ENCODE peak calls at places on chromosomes 5 and 9, in eight cellular contexts. One of them, this sample, is unnamed.

GRCh38 chr9:92807757-92808725 is 43.4 kb upstream of the BICD2 start:
- ATAC-seq in heart right ventricle: peak; percentile 37
- ATAC-seq in CD4-positive, alpha-beta T cell: peak; percentile 62
- ATAC-seq in left lung: peak; percentile 18
- ATAC-seq in mucosa of descending colon: peak; percentile 26
- ATAC-seq in IMR-90: peak; percentile 4
- ATAC-seq in pancreas: peak; percentile 24
- ATAC-seq in A549: peak; percentile 62
- ATAC-seq in this sample: no peak

GRCh38 chr5:141330299-141331080 is at the start of gene PCDHGA1:
- ATAC-seq in heart right ventricle: peak; percentile 54
- ATAC-seq in CD4-positive, alpha-beta T cell: peak; percentile 60
- ATAC-seq in left lung: no peak
- ATAC-seq in mucosa of descending colon: peak; percentile 42
- ATAC-seq in IMR-90: peak; percentile 49
- ATAC-seq in pancreas: peak; percentile 67
- ATAC-seq in A549: peak; percentile 92
- ATAC-seq in this sample: no peak

GRCh38 chr9:90003046-90003355 is 398.2 kb downstream of the GADD45G start:
- ATAC-seq in heart right ventricle: peak; percentile 23
- ATAC-seq in CD4-positive, alpha-beta T cell: no peak
- ATAC-seq in left lung: no peak
- ATAC-seq in mucosa of descending colon: no peak
- ATAC-seq in IMR-90: no peak
- ATAC-seq in pancreas: no peak
- ATAC-seq in A549: no peak
- ATAC-seq in this sample: peak; percentile 46

GRCh38 chr5:142931896-142932686 is 161.9 kb downstream of the ARHGAP26 start:
- ATAC-seq in heart right ventricle: no peak
- ATAC-seq in CD4-positive, alpha-beta T cell: no peak
- ATAC-seq in left lung: no peak
- ATAC-seq in mucosa of descending colon: no peak
- ATAC-seq in IMR-90: no peak
- ATAC-seq in pancreas: no peak
- ATAC-seq in A549: no peak
- ATAC-seq in this sample: no peak

GRCh38 chr9:71323357-71323756 is 201.9 kb upstream of the TRPM3 start:
- ATAC-seq in heart right ventricle: no peak
- ATAC-seq in CD4-positive, alpha-beta T cell: no peak
- ATAC-seq in left lung: no peak
- ATAC-seq in mucosa of descending colon: no peak
- ATAC-seq in IMR-90: no peak
- ATAC-seq in pancreas: no peak
- ATAC-seq in A549: no peak
- ATAC-seq in this sample: no peak

GRCh38 chr5:7398596-7399260 is 2.8 kb downstream of the ADCY2 start:
- ATAC-seq in heart right ventricle: no peak
- ATAC-seq in CD4-positive, alpha-beta T cell: no peak
- ATAC-seq in left lung: no peak
- ATAC-seq in mucosa of descending colon: no peak
- ATAC-seq in IMR-90: no peak
- ATAC-seq in pancreas: no peak
- ATAC-seq in A549: no peak
- ATAC-seq in this sample: no peak

GRCh38 chr9:19699757-19700156 is 89.1 kb downstream of the SLC24A2 start:
- ATAC-seq in heart right ventricle: no peak
- ATAC-seq in CD4-positive, alpha-beta T cell: no peak
- ATAC-seq in left lung: no peak
- ATAC-seq in mucosa of descending colon: no peak
- ATAC-seq in IMR-90: no peak
- ATAC-seq in pancreas: no peak
- ATAC-seq in A549: no peak
- ATAC-seq in this sample: no peak

GRCh38 chr9:76336027-76336426 is 58.2 kb downstream of the RFK start:
- ATAC-seq in heart right ventricle: no peak
- ATAC-seq in CD4-positive, alpha-beta T cell: no peak
- ATAC-seq in left lung: no peak
- ATAC-seq in mucosa of descending colon: no peak
- ATAC-seq in IMR-90: no peak
- ATAC-seq in pancreas: no peak
- ATAC-seq in A549: no peak
- ATAC-seq in this sample: no peak

GRCh38 chr5:168374532-168374931 is 83.1 kb downstream of the WWC1 start:
- ATAC-seq in heart right ventricle: no peak
- ATAC-seq in CD4-positive, alpha-beta T cell: no peak
- ATAC-seq in left lung: no peak
- ATAC-seq in mucosa of descending colon: no peak
- ATAC-seq in IMR-90: peak; percentile 40
- ATAC-seq in pancreas: no peak
- ATAC-seq in A549: peak; percentile 53
- ATAC-seq in this sample: no peak

GRCh38 chr9:100602302-100602930 is 24.5 kb downstream of the CAVIN4 start:
- ATAC-seq in heart right ventricle: peak; percentile 26
- ATAC-seq in CD4-positive, alpha-beta T cell: no peak
- ATAC-seq in left lung: peak; percentile 59
- ATAC-seq in mucosa of descending colon: peak; percentile 31
- ATAC-seq in IMR-90: peak; percentile 45
- ATAC-seq in pancreas: peak; percentile 63
- ATAC-seq in A549: peak; percentile 66
- ATAC-seq in this sample: no peak

GRCh38 chr5:148799737-148800527 is 26.5 kb upstream of the ADRB2 start:
- ATAC-seq in heart right ventricle: no peak
- ATAC-seq in CD4-positive, alpha-beta T cell: no peak
- ATAC-seq in left lung: no peak
- ATAC-seq in mucosa of descending colon: no peak
- ATAC-seq in IMR-90: peak; percentile 44
- ATAC-seq in pancreas: no peak
- ATAC-seq in A549: no peak
- ATAC-seq in this sample: no peak

GRCh38 chr5:10685103-10685502 is 75.9 kb downstream of the DAP start:
- ATAC-seq in heart right ventricle: no peak
- ATAC-seq in CD4-positive, alpha-beta T cell: no peak
- ATAC-seq in left lung: no peak
- ATAC-seq in mucosa of descending colon: no peak
- ATAC-seq in IMR-90: no peak
- ATAC-seq in pancreas: no peak
- ATAC-seq in A549: no peak
- ATAC-seq in this sample: no peak

GRCh38 chr9:2765250-2765880 is 48.1 kb downstream of the KCNV2 start:
- ATAC-seq in heart right ventricle: no peak
- ATAC-seq in CD4-positive, alpha-beta T cell: peak; percentile 25
- ATAC-seq in left lung: no peak
- ATAC-seq in mucosa of descending colon: no peak
- ATAC-seq in IMR-90: peak; percentile 12
- ATAC-seq in pancreas: no peak
- ATAC-seq in A549: no peak
- ATAC-seq in this sample: no peak

GRCh38 chr5:142287096-142287972 is 37.5 kb downstream of the SPRY4 start:
- ATAC-seq in heart right ventricle: no peak
- ATAC-seq in CD4-positive, alpha-beta T cell: no peak
- ATAC-seq in left lung: no peak
- ATAC-seq in mucosa of descending colon: peak; percentile 24
- ATAC-seq in IMR-90: no peak
- ATAC-seq in pancreas: no peak
- ATAC-seq in A549: no peak
- ATAC-seq in this sample: no peak

GRCh38 chr5:142904421-142904820 is 134.2 kb downstream of the ARHGAP26 start:
- ATAC-seq in heart right ventricle: no peak
- ATAC-seq in CD4-positive, alpha-beta T cell: no peak
- ATAC-seq in left lung: no peak
- ATAC-seq in mucosa of descending colon: no peak
- ATAC-seq in IMR-90: no peak
- ATAC-seq in pancreas: no peak
- ATAC-seq in A549: no peak
- ATAC-seq in this sample: no peak

GRCh38 chr9:125649315-125649714 is 57.7 kb downstream of the MAPKAP1 start:
- ATAC-seq in heart right ventricle: peak; percentile 84
- ATAC-seq in CD4-positive, alpha-beta T cell: peak; percentile 34
- ATAC-seq in left lung: peak; percentile 84
- ATAC-seq in mucosa of descending colon: peak; percentile 63
- ATAC-seq in IMR-90: peak; percentile 69
- ATAC-seq in pancreas: peak; percentile 75
- ATAC-seq in A549: peak; percentile 73
- ATAC-seq in this sample: no peak

GRCh38 chr5:172049226-172049796 is 42.9 kb upstream of the FBXW11 start:
- ATAC-seq in heart right ventricle: no peak
- ATAC-seq in CD4-positive, alpha-beta T cell: no peak
- ATAC-seq in left lung: no peak
- ATAC-seq in mucosa of descending colon: no peak
- ATAC-seq in IMR-90: no peak
- ATAC-seq in pancreas: no peak
- ATAC-seq in A549: no peak
- ATAC-seq in this sample: no peak
- TF ChIP-seq CTCF in heart right ventricle: no peak
- TF ChIP-seq CTCF in CD4-positive, alpha-beta T cell: no peak
- TF ChIP-seq CTCF in left lung: no peak
- TF ChIP-seq CTCF in mucosa of descending colon: no peak
- TF ChIP-seq CTCF in IMR-90: no peak
- TF ChIP-seq CTCF in pancreas: no peak
- TF ChIP-seq CTCF in A549: no peak
- TF ChIP-seq CTCF in this sample: no peak

GRCh38 chr5:127442085-127442484 is 75.4 kb upstream of the PRRC1 start:
- ATAC-seq in heart right ventricle: no peak
- ATAC-seq in CD4-positive, alpha-beta T cell: no peak
- ATAC-seq in left lung: no peak
- ATAC-seq in mucosa of descending colon: no peak
- ATAC-seq in IMR-90: no peak
- ATAC-seq in pancreas: no peak
- ATAC-seq in A549: no peak
- ATAC-seq in this sample: no peak
- TF ChIP-seq CTCF in heart right ventricle: no peak
- TF ChIP-seq CTCF in CD4-positive, alpha-beta T cell: no peak
- TF ChIP-seq CTCF in left lung: no peak
- TF ChIP-seq CTCF in mucosa of descending colon: no peak
- TF ChIP-seq CTCF in IMR-90: peak; percentile 42
- TF ChIP-seq CTCF in pancreas: no peak
- TF ChIP-seq CTCF in A549: peak; percentile 49
- TF ChIP-seq CTCF in this sample: no peak

DNA sequence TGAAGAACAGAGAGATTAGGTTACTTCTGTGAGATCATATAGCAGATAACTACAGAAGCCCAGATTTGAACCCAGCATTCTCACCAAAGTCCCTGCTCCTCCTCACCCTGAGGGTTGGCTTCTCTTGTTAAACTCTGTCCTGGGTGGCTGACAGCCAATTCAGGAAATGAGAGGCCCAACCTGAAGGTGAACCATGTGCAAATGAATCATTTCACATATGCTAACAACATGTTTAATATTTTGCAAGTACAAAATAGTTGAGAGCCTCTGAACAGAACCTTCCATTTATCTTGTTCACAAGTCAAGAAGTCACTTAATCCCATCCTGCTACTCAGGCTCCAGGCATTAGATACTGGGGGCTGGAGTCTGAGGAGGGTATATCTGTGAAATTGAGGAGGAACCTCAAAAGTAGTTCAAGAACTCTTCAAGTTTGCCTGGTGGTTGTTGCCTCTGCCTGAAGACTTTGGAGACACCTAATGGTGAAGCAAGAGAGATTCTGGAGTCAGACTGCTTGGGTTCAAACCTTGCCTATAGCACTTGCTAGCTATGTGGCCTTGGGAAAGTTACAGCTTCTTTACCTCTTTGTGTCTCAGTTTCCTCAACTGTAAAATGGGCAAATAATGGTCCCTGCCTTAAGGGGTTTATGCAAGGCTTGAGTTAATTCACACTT is 564.0 kb downstream of the PSAT1 start:
- ATAC-seq in heart right ventricle: no peak
- ATAC-seq in CD4-positive, alpha-beta T cell: no peak
- ATAC-seq in left lung: no peak
- ATAC-seq in mucosa of descending colon: no peak
- ATAC-seq in IMR-90: no peak
- ATAC-seq in pancreas: no peak
- ATAC-seq in A549: no peak
- ATAC-seq in this sample: no peak
- TF ChIP-seq CTCF in heart right ventricle: no peak
- TF ChIP-seq CTCF in CD4-positive, alpha-beta T cell: no peak
- TF ChIP-seq CTCF in left lung: no peak
- TF ChIP-seq CTCF in mucosa of descending colon: no peak
- TF ChIP-seq CTCF in IMR-90: no peak
- TF ChIP-seq CTCF in pancreas: no peak
- TF ChIP-seq CTCF in A549: no peak
- TF ChIP-seq CTCF in this sample: no peak

GRCh38 chr9:129111143-129111761 is at the start of gene PTPA:
- ATAC-seq in heart right ventricle: peak; percentile 86
- ATAC-seq in CD4-positive, alpha-beta T cell: peak; percentile 85
- ATAC-seq in left lung: peak; percentile 88
- ATAC-seq in mucosa of descending colon: peak; percentile 85
- ATAC-seq in IMR-90: peak; percentile 87
- ATAC-seq in pancreas: peak; percentile 84
- ATAC-seq in A549: peak; percentile 75
- ATAC-seq in this sample: peak; percentile 91

GRCh38 chr9:129110740-129111142 is at the start of gene CRAT:
- ATAC-seq in heart right ventricle: peak; percentile 90
- ATAC-seq in CD4-positive, alpha-beta T cell: peak; percentile 81
- ATAC-seq in left lung: peak; percentile 91
- ATAC-seq in mucosa of descending colon: peak; percentile 90
- ATAC-seq in IMR-90: peak; percentile 86
- ATAC-seq in pancreas: peak; percentile 86
- ATAC-seq in A549: peak; percentile 78
- ATAC-seq in this sample: peak; percentile 90

GRCh38 chr9:129108805-129109370 is 1.7 kb downstream of the CRAT start:
- ATAC-seq in heart right ventricle: no peak
- ATAC-seq in CD4-positive, alpha-beta T cell: no peak
- ATAC-seq in left lung: no peak
- ATAC-seq in mucosa of descending colon: no peak
- ATAC-seq in IMR-90: no peak
- ATAC-seq in pancreas: no peak
- ATAC-seq in A549: no peak
- ATAC-seq in this sample: no peak

GRCh38 chr9:129109504-129109903 is 1.1 kb downstream of the CRAT start:
- ATAC-seq in heart right ventricle: no peak
- ATAC-seq in CD4-positive, alpha-beta T cell: no peak
- ATAC-seq in left lung: no peak
- ATAC-seq in mucosa of descending colon: no peak
- ATAC-seq in IMR-90: no peak
- ATAC-seq in pancreas: peak; percentile 4
- ATAC-seq in A549: peak; percentile 11
- ATAC-seq in this sample: peak; percentile 28

DNA sequence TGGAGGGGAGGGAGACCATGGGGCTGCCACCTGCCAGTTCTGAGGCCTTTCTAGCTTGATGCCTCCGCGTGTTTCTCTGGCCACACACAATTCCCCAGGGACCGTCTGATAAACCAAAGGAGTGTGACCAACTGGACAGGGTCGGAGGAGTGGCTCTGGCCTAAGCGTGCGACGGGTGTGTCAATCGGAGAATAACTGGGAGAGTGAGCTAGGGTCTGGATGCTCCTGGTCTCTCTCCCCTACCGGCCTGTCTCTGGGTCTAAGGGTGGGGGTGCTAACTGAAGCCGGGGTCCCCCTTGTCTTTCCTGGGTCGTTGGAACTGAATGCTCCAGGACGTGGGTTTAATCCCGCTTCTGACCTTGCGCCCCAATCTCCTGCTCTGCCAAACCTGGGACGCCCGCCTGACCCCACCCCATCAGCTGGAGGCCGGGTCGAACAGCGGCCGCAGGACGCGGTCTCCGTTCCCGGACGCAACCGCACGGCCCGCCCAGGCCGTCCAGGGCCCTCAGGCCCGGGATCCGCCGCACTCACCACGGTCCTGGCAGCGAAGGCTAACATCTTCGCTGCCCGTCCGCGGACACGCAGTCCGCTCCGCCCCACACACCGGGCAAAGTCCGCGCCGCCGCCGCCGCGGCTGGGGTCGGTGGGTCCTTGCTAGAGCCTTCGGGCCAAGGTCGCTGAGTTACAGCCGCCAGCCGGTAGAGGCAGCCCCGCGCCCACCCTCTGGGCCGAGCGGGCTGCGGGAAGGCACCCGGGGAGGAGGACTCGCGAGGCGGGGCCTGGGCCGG is 447 bp downstream of the CRAT start:
- ATAC-seq in heart right ventricle: peak; percentile 6
- ATAC-seq in CD4-positive, alpha-beta T cell: no peak
- ATAC-seq in left lung: peak; percentile 1
- ATAC-seq in mucosa of descending colon: peak; percentile 48
- ATAC-seq in IMR-90: peak; percentile 24
- ATAC-seq in pancreas: peak; percentile 22
- ATAC-seq in A549: peak; percentile 52
- ATAC-seq in this sample: peak; percentile 38
- TF ChIP-seq CTCF in heart right ventricle: no peak
- TF ChIP-seq CTCF in CD4-positive, alpha-beta T cell: no peak
- TF ChIP-seq CTCF in left lung: no peak
- TF ChIP-seq CTCF in mucosa of descending colon: no peak
- TF ChIP-seq CTCF in IMR-90: no peak
- TF ChIP-seq CTCF in pancreas: no peak
- TF ChIP-seq CTCF in A549: no peak
- TF ChIP-seq CTCF in this sample: no peak

This sample was measured in gastroesophageal sphincter.